ENCODE peak calls at places on chromosomes 2 and 18, in four cellular contexts. One of them, this sample, is unnamed.

GRCh38 chr2:191571163-191571769 is 106.7 kb upstream of the NABP1 start:
- DNase-seq in HepG2: no peak
- DNase-seq in HEK293T: peak; percentile 10
- DNase-seq in K562: peak; percentile 59
- DNase-seq in this sample: no peak

GRCh38 chr18:59008302-59008974 is 131.2 kb upstream of the SEC11C start:
- DNase-seq in HEK293T: no peak
- DNase-seq in HepG2: no peak
- DNase-seq in K562: no peak
- DNase-seq in this sample: no peak

GRCh38 chr2:199739413-199740110 is 111.4 kb downstream of the FTCDNL1 start:
- DNase-seq in K562: peak; percentile 47
- DNase-seq in HepG2: peak; percentile 62
- DNase-seq in HEK293T: peak; percentile 71
- DNase-seq in this sample: no peak

GRCh38 chr18:22432672-22433137 is 15.0 kb upstream of the CTAGE1 start:
- DNase-seq in HEK293T: peak; percentile 30
- DNase-seq in K562: peak; percentile 73
- DNase-seq in HepG2: no peak
- DNase-seq in this sample: no peak

GRCh38 chr2:66364495-66364992 is 70.4 kb upstream of the MEIS1 start:
- DNase-seq in HepG2: no peak
- DNase-seq in K562: no peak
- DNase-seq in HEK293T: no peak
- DNase-seq in this sample: no peak

GRCh38 chr2:46749042-46749461 is 166.6 kb downstream of the MCFD2 start:
- DNase-seq in K562: peak; percentile 68
- DNase-seq in HepG2: peak; percentile 73
- DNase-seq in HEK293T: no peak
- DNase-seq in this sample: no peak

GRCh38 chr2:4135765-4136164 is 432.4 kb downstream of the DCDC2C start:
- DNase-seq in K562: no peak
- DNase-seq in HEK293T: no peak
- DNase-seq in HepG2: no peak
- DNase-seq in this sample: no peak

GRCh38 chr2:60440080-60440753 is 113.2 kb downstream of the BCL11A start:
- DNase-seq in HEK293T: no peak
- DNase-seq in K562: no peak
- DNase-seq in HepG2: no peak
- DNase-seq in this sample: no peak

GRCh38 chr2:31379747-31380146 is 34.8 kb downstream of the XDH start:
- DNase-seq in K562: no peak
- DNase-seq in HEK293T: no peak
- DNase-seq in HepG2: no peak
- DNase-seq in this sample: no peak

GRCh38 chr18:65567372-65567771 is 183.4 kb upstream of the CDH7 start:
- DNase-seq in HepG2: peak; percentile 7
- DNase-seq in K562: no peak
- DNase-seq in HEK293T: peak; percentile 5
- DNase-seq in this sample: no peak

GRCh38 chr2:217260441-217261080 is 400.7 kb upstream of the TNP1 start:
- DNase-seq in K562: no peak
- DNase-seq in HEK293T: no peak
- DNase-seq in HepG2: no peak
- DNase-seq in this sample: no peak

GRCh38 chr2:98446850-98447249 is 2.2 kb downstream of the INPP4A start:
- DNase-seq in HepG2: no peak
- DNase-seq in HEK293T: no peak
- DNase-seq in K562: no peak
- DNase-seq in this sample: no peak

GRCh38 chr2:114935031-114935430 is 492.6 kb downstream of the DPP10 start:
- DNase-seq in K562: no peak
- DNase-seq in HEK293T: no peak
- DNase-seq in HepG2: no peak
- DNase-seq in this sample: no peak

GRCh38 chr2:240252872-240253511 is 112.5 kb upstream of the OTOS start:
- DNase-seq in HepG2: no peak
- DNase-seq in HEK293T: no peak
- DNase-seq in K562: no peak
- DNase-seq in this sample: no peak

GRCh38 chr2:172884336-172884735 is 148.7 kb downstream of the RAPGEF4 start:
- DNase-seq in HEK293T: no peak
- DNase-seq in K562: no peak
- DNase-seq in HepG2: no peak
- DNase-seq in this sample: no peak

GRCh38 chr2:98020992-98021713 is 25.4 kb upstream of the TMEM131 start:
- DNase-seq in HEK293T: no peak
- DNase-seq in HepG2: no peak
- DNase-seq in K562: no peak
- DNase-seq in this sample: no peak

GRCh38 chr2:222671259-222672067 is at the start of gene MOGAT1:
- DNase-seq in HEK293T: no peak
- DNase-seq in HepG2: peak; percentile 71
- DNase-seq in K562: no peak
- DNase-seq in this sample: no peak

GRCh38 chr2:143649226-143649625 is 520.0 kb downstream of the ARHGAP15 start:
- DNase-seq in HEK293T: no peak
- DNase-seq in K562: no peak
- DNase-seq in HepG2: no peak
- DNase-seq in this sample: no peak

GRCh38 chr2:25512707-25513106 is 160.7 kb downstream of the DTNB start:
- DNase-seq in HEK293T: no peak
- DNase-seq in HepG2: no peak
- DNase-seq in K562: no peak
- DNase-seq in this sample: no peak

GRCh38 chr2:46964835-46965560 is 49.4 kb upstream of the MCFD2 start:
- DNase-seq in HepG2: peak; percentile 35
- DNase-seq in HEK293T: no peak
- DNase-seq in K562: no peak
- DNase-seq in this sample: no peak

GRCh38 chr2:77746780-77747179 is 224.6 kb upstream of the LRRTM4 start:
- DNase-seq in HEK293T: no peak
- DNase-seq in HepG2: peak; percentile 47
- DNase-seq in K562: no peak
- DNase-seq in this sample: no peak

GRCh38 chr2:56053679-56054078 is 130.1 kb upstream of the EFEMP1 start:
- DNase-seq in K562: no peak
- DNase-seq in HEK293T: no peak
- DNase-seq in HepG2: no peak
- DNase-seq in this sample: no peak

GRCh38 chr2:28239152-28239551 is 153.5 kb upstream of the FOSL2 start:
- DNase-seq in HepG2: no peak
- DNase-seq in HEK293T: no peak
- DNase-seq in K562: no peak
- DNase-seq in this sample: no peak

GRCh38 chr2:55857766-55858165 is 65.8 kb downstream of the EFEMP1 start:
- DNase-seq in HEK293T: no peak
- DNase-seq in HepG2: no peak
- DNase-seq in K562: no peak
- DNase-seq in this sample: no peak

GRCh38 chr2:65361623-65362022 is 70.8 kb downstream of the SPRED2 start:
- DNase-seq in HepG2: no peak
- DNase-seq in HEK293T: no peak
- DNase-seq in K562: no peak
- DNase-seq in this sample: no peak

GRCh38 chr2:126662623-126663022 is 6.7 kb downstream of the GYPC start:
- DNase-seq in HepG2: no peak
- DNase-seq in HEK293T: no peak
- DNase-seq in K562: no peak
- DNase-seq in this sample: no peak

GRCh38 chr18:66211693-66212195 is 392.1 kb downstream of the CDH19 start:
- DNase-seq in HepG2: no peak
- DNase-seq in K562: no peak
- DNase-seq in HEK293T: no peak
- DNase-seq in this sample: no peak

GRCh38 chr2:176174850-176175728 is 13.4 kb upstream of the HOXD1 start:
- DNase-seq in K562: peak; percentile 54
- DNase-seq in HEK293T: peak; percentile 71
- DNase-seq in HepG2: no peak
- DNase-seq in this sample: no peak

GRCh38 chr18:33757037-33757436 is 179.0 kb downstream of the ASXL3 start:
- DNase-seq in K562: no peak
- DNase-seq in HepG2: no peak
- DNase-seq in HEK293T: no peak
- DNase-seq in this sample: no peak

GRCh38 chr2:201120500-201120899 is 4.5 kb downstream of the CFLAR start:
- DNase-seq in HepG2: no peak
- DNase-seq in K562: no peak
- DNase-seq in HEK293T: no peak
- DNase-seq in this sample: no peak

GRCh38 chr2:215791481-215791937 is 221.8 kb downstream of the MREG start:
- DNase-seq in K562: no peak
- DNase-seq in HepG2: peak; percentile 81
- DNase-seq in HEK293T: no peak
- DNase-seq in this sample: no peak

GRCh38 chr2:121043827-121044222 is 241.2 kb downstream of the TFCP2L1 start:
- DNase-seq in K562: no peak
- DNase-seq in HEK293T: no peak
- DNase-seq in HepG2: no peak
- DNase-seq in this sample: no peak

GRCh38 chr2:75277111-75277510 is 77.8 kb upstream of the TACR1 start:
- DNase-seq in K562: no peak
- DNase-seq in HEK293T: no peak
- DNase-seq in HepG2: no peak
- DNase-seq in this sample: no peak

GRCh38 chr2:231932711-231932970 is 6.4 kb upstream of the NPPC start:
- DNase-seq in HEK293T: no peak
- DNase-seq in K562: no peak
- DNase-seq in HepG2: no peak
- DNase-seq in this sample: no peak

GRCh38 chr18:36309436-36310391 is 12.2 kb downstream of the FHOD3 start:
- DNase-seq in HepG2: no peak
- DNase-seq in HEK293T: no peak
- DNase-seq in K562: no peak
- DNase-seq in this sample: no peak

GRCh38 chr2:160287476-160287875 is 87.4 kb upstream of the ITGB6 start:
- DNase-seq in HepG2: no peak
- DNase-seq in HEK293T: no peak
- DNase-seq in K562: no peak
- DNase-seq in this sample: no peak

GRCh38 chr2:400988-401679 is 113.2 kb upstream of the ALKAL2 start:
- DNase-seq in HEK293T: no peak
- DNase-seq in HepG2: no peak
- DNase-seq in K562: no peak
- DNase-seq in this sample: no peak
- TF ChIP-seq FOXK2 in HEK293T: no peak
- TF ChIP-seq FOXK2 in HepG2: no peak
- TF ChIP-seq FOXK2 in K562: no peak
- TF ChIP-seq FOXK2 in this sample: no peak

DNA sequence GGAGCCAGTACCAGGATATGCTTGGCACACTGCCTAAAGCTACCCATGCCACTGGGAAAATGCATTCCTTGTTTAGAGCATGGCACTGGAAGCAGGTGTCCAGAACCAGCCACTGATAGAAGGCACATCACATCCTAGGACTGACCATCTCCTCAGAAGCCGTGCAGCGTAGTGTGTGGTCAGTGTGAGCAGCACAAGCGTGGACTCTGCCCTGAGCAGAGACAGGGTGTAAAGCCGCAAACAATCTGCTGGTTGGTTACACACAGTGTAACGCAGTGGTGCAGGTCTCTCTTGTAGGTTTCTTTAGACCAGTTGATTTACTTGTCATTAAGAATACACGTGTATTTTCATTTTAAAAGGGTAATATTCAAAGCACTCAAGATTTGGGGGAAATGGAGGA is 377.8 kb upstream of the HS6ST1 start:
- DNase-seq in K562: no peak
- DNase-seq in HepG2: peak; percentile 16
- DNase-seq in HEK293T: no peak
- DNase-seq in this sample: no peak
- TF ChIP-seq FOXK2 in K562: no peak
- TF ChIP-seq FOXK2 in HepG2: no peak
- TF ChIP-seq FOXK2 in HEK293T: no peak
- TF ChIP-seq FOXK2 in this sample: no peak

DNA sequence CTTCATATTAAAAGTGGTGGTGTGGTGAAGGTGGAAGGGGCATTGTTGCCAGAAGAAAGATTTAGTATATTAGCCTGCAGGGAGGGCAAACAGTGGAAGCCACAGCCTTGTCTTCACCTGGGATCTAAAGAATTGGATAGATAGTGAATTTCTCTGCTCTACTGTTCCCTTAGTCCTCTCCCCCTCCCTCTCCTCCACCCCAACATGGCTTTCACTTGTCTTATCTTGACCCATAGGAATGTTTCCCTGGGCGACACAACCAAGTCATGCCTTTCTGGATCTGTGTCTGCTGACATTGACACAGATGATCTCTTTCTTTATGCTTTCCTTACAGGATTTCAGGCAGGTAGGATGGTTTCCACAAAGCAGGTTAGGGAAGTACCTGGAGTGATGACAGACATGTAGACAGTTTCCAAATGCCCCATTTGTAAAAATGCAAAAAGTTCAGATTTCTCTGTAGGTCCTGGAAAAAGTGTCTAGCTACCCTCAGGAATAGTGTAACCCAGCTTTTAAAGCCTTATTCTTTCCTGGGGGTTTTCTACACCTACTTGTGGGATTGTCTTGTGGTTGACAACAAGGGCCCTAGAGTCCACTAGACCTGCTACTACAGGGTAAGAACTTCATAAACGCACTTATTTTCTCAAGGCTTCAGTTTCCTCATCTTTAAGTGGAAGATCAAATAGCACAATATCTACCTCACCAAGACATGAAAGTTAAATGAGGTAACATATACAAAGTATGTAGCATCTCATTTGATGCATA is 184.2 kb upstream of the SP5 start:
- DNase-seq in K562: no peak
- DNase-seq in HepG2: no peak
- DNase-seq in HEK293T: no peak
- DNase-seq in this sample: no peak
- TF ChIP-seq FOXK2 in K562: no peak
- TF ChIP-seq FOXK2 in HepG2: no peak
- TF ChIP-seq FOXK2 in HEK293T: no peak
- TF ChIP-seq FOXK2 in this sample: no peak

DNA sequence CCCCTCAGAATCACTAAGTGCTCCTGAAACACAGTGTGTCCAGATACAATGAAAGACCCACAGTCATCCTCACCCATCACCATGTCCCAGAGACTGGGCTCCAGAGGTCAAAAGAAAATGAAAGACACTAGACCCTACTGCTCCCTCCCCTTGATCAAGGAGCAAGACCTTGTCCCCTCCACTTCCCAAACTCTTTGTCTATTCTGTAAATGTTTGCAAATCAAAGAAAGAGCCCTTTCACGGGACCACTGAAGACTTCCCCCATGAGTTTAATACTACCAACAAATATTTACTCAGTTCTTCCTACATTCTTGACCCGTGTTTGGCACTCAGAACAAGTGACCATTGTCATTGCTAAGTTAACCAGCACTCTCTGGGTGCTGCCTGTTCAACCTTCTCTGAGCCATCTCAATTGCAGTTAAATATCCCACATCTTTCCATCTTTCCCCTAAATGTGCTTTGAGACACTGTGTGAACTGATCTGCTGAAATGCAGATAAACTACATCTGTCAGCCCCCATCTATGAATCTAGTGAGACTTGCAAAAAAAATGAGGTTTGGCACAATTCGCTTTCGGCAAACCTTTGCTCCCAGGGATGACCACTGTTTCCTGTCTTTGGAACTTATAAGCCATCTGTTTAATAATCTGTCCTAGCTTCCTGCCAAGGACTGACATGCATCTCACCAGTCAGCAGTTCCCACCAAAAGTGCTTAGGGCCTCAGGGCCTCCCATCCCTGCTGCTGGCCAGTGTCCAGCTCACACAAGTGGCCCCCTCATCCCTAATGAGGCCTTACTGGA is 170.3 kb downstream of the GFPT1 start:
- DNase-seq in HepG2: peak; percentile 100
- DNase-seq in K562: no peak
- DNase-seq in HEK293T: no peak
- DNase-seq in this sample: no peak
- TF ChIP-seq FOXK2 in HepG2: no peak
- TF ChIP-seq FOXK2 in K562: no peak
- TF ChIP-seq FOXK2 in HEK293T: no peak
- TF ChIP-seq FOXK2 in this sample: no peak

This sample was measured in GM12878.